ENCODE peak calls at places on chromosomes 5 and 9, in five cellular contexts. C, S, H, W and Y are unnamed samples.

GRCh38 chr9:127370651-127371648 is 26.0 kb upstream of the SLC2A8 start:
- ATAC-seq in S (no peak), C (peak; percentile 28), H (peak; percentile 25), W (peak; percentile 29), Y (no peak)

GRCh38 chr5:61332891-61333350 is 863 bp downstream of the ZSWIM6 start:
- ATAC-seq in W (no peak), C (peak; percentile 1), H (no peak), S (no peak), Y (no peak)

GRCh38 chr5:137672001-137672400 is 63.9 kb downstream of the KLHL3 start:
- ATAC-seq in C (no peak), W (peak; percentile 22), H (no peak), S (no peak), Y (no peak)

GRCh38 chr5:11476866-11477265 is 427.4 kb downstream of the CTNND2 start:
- ATAC-seq in W (no peak), H (no peak), C (no peak), S (no peak), Y (no peak)

GRCh38 chr5:79030663-79031480 is 38.6 kb downstream of the DMGDH start:
- ATAC-seq in H (no peak), W (no peak), S (no peak), C (no peak), Y (no peak)

GRCh38 chr5:35908814-35909213 is 29.6 kb downstream of the CAPSL start:
- ATAC-seq in S (no peak), W (no peak), C (no peak), H (no peak), Y (no peak)

GRCh38 chr9:131630206-131630831 is 85.0 kb downstream of the PRRT1B start:
- ATAC-seq in H (no peak), S (no peak), C (no peak), W (no peak), Y (no peak)

GRCh38 chr9:121556580-121556979 is 56.9 kb upstream of the GGTA1 start:
- ATAC-seq in C (peak; percentile 61), H (peak; percentile 2), S (peak; percentile 41), W (peak; percentile 4), Y (peak; percentile 35)

GRCh38 chr9:122941560-122942234 is 877 bp downstream of the RABGAP1 start:
- ATAC-seq in C (peak; percentile 22), H (no peak), W (no peak), S (peak; percentile 17), Y (peak; percentile 9)

GRCh38 chr5:39138892-39139291 is 64.7 kb upstream of the RICTOR start:
- ATAC-seq in H (no peak), S (no peak), C (peak; percentile 50), W (no peak), Y (no peak)

GRCh38 chr9:107647611-107648010 is 158.0 kb upstream of the KLF4 start:
- ATAC-seq in W (no peak), C (no peak), S (no peak), H (no peak), Y (no peak)

GRCh38 chr5:6820851-6821479 is 107.7 kb downstream of the TENT4A start:
- ATAC-seq in W (peak; percentile 51), H (no peak), S (no peak), C (no peak), Y (no peak)

GRCh38 chr5:87394407-87394806 is 18.3 kb downstream of the CCNH start:
- ATAC-seq in W (peak; percentile 43), H (no peak), C (peak; percentile 74), S (peak; percentile 49), Y (peak; percentile 72)

GRCh38 chr5:32038537-32038936 is 135.6 kb downstream of the GOLPH3 start:
- ATAC-seq in H (no peak), C (no peak), S (no peak), W (no peak), Y (no peak)

GRCh38 chr9:107299437-107299836 is 16.4 kb downstream of the RAD23B start:
- ATAC-seq in H (no peak), C (no peak), W (no peak), S (no peak), Y (no peak)

GRCh38 chr5:102536323-102536928 is 37.6 kb upstream of the SLCO6A1 start:
- ATAC-seq in W (no peak), S (no peak), C (no peak), H (no peak), Y (no peak)
- TF ChIP-seq CTCF in W (peak; percentile 35), S (peak; percentile 17), C (no peak), H (peak; percentile 58), Y (no peak)

GRCh38 chr5:55920784-55921183 is 69.6 kb downstream of the IL31RA start:
- ATAC-seq in C (no peak), W (no peak), S (no peak), H (no peak), Y (no peak)
- TF ChIP-seq CTCF in C (no peak), W (no peak), S (no peak), H (no peak), Y (no peak)

GRCh38 chr5:59212596-59212995 is 629.7 kb downstream of the RAB3C start:
- ATAC-seq in S (no peak), H (no peak), W (no peak), C (no peak), Y (no peak)

GRCh38 chr5:59221769-59222168 is 638.9 kb downstream of the RAB3C start:
- ATAC-seq in H (no peak), W (no peak), S (no peak), C (no peak), Y (no peak)

GRCh38 chr5:59222687-59223511 is 640.0 kb downstream of the RAB3C start:
- ATAC-seq in S (no peak), H (peak; percentile 35), W (no peak), C (peak; percentile 76), Y (peak; percentile 59)

GRCh38 chr5:59216845-59217244 is 634.0 kb downstream of the RAB3C start:
- ATAC-seq in W (peak; percentile 66), C (no peak), S (peak; percentile 88), H (no peak), Y (no peak)

DNA sequence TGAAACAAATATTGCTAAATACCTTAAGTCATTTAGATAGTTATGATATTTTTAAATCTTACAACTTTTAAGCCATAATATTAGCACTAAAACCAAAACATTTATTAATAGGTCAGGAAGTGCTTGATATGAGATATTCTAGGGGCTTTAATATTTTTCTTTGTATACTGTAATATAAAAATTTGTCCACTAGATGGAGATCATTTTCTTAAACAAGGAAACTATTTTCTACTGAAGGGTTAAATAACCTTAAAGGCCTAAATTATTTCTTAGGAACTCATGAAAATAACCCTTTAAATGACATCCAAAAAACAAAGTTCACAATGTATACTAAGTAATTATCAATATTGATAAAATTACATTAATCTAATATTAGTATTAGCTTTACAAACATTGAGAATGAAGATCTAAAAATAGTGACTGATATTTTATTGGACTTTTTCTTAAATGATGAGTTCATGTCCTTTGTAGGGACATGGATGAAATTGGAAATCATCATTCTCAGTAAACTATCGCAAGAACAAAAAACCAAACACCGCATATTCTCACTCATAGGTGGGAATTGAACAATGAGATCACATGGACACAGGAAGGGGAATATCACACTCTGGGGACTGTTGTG is 635.7 kb downstream of the RAB3C start:
- ATAC-seq in H (no peak), S (no peak), W (no peak), C (no peak), Y (no peak)
- TF ChIP-seq CTCF in H (peak; percentile 65), S (peak; percentile 41), W (peak; percentile 48), C (no peak), Y (peak; percentile 44)

GRCh38 chr5:168747987-168748777 is 169.0 kb upstream of the PANK3 start:
- ATAC-seq in S (peak; percentile 69), H (no peak), C (peak; percentile 45), W (peak; percentile 82), Y (no peak)
- TF ChIP-seq CTCF in S (peak; percentile 59), H (peak; percentile 62), C (peak; percentile 29), W (peak; percentile 57), Y (no peak)